ENCODE peak calls at places on chromosomes 16 and 17, in five cellular contexts. L is astrocyte of the cerebellum, J is HFFc6, M is progenitor cell of endocrine pancreas, C is MCF 10A. G is an unnamed sample.

GRCh38 chr17:65228734-65229390 is 91.7 kb downstream of the RGS9 start:
- DNase-seq in M (no peak), J (peak), L (no peak), C (no peak), G (no peak)

GRCh38 chr17:42283241-42284019 is 4.9 kb upstream of the STAT5A start:
- DNase-seq in C (no peak), L (no peak), J (no peak), M (no peak), G (no peak)

GRCh38 chr17:78588258-78589030 is 11.2 kb upstream of the DNAH17 start:
- DNase-seq in M (no peak), C (no peak), L (no peak), J (no peak), G (no peak)

GRCh38 chr17:81832608-81833159 is 407 bp downstream of the MCRIP1 start:
- DNase-seq in L (no peak), J (peak), C (peak), M (peak), G (no peak)

GRCh38 chr16:68756250-68757051 is 19.4 kb downstream of the CDH1 start:
- DNase-seq in M (no peak), C (peak), L (no peak), J (no peak), G (no peak)

GRCh38 chr17:65799869-65800268 is 238.4 kb upstream of the AXIN2 start:
- DNase-seq in L (no peak), J (no peak), C (no peak), M (no peak), G (no peak)

GRCh38 chr17:80087346-80088265 is 13.8 kb upstream of the GAA start:
- DNase-seq in M (no peak), J (no peak), L (no peak), C (no peak), G (no peak)

GRCh38 chr17:17350491-17351355 is 47.5 kb downstream of the NT5M start:
- DNase-seq in J (peak), M (no peak), C (no peak), L (no peak), G (no peak)

GRCh38 chr16:15650019-15650697 is at the start of gene NDE1:
- DNase-seq in C (peak), J (peak), M (peak), L (peak), G (peak)

GRCh38 chr16:74372953-74373846 is 2.9 kb upstream of the NPIPB15 start:
- DNase-seq in C (no peak), J (no peak), L (no peak), M (no peak), G (no peak)

GRCh38 chr17:49576121-49576905 is 642 bp downstream of the NXPH3 start:
- DNase-seq in M (no peak), J (no peak), L (no peak), C (no peak), G (peak)

GRCh38 chr17:2210726-2211125 is 92.9 kb downstream of the SMG6 start:
- DNase-seq in J (no peak), M (no peak), L (no peak), C (no peak), G (no peak)

GRCh38 chr17:64470676-64471075 is 21.8 kb downstream of the MILR1 start:
- DNase-seq in C (no peak), M (no peak), J (no peak), L (no peak), G (peak)

GRCh38 chr17:78041401-78042179 is 83.1 kb downstream of the TNRC6C start:
- DNase-seq in L (no peak), J (no peak), C (peak), M (no peak), G (no peak)

GRCh38 chr17:70608957-70609356 is 439.6 kb downstream of the KCNJ2 start:
- DNase-seq in C (no peak), M (no peak), L (no peak), J (no peak), G (no peak)

GRCh38 chr17:80018917-80019651 is 16.6 kb downstream of the TBC1D16 start:
- DNase-seq in M (no peak), L (no peak), J (no peak), C (no peak), G (no peak)

GRCh38 chr16:80741716-80742115 is 62.7 kb downstream of the CDYL2 start:
- DNase-seq in L (no peak), M (no peak), C (peak), J (no peak), G (no peak)

GRCh38 chr17:50981279-50981678 is 115.1 kb upstream of the TOB1 start:
- DNase-seq in C (no peak), J (no peak), M (no peak), L (no peak), G (no peak)
- TF ChIP-seq CTCF in C (no peak), J (no peak), M (no peak), L (no peak), G (no peak)

DNA sequence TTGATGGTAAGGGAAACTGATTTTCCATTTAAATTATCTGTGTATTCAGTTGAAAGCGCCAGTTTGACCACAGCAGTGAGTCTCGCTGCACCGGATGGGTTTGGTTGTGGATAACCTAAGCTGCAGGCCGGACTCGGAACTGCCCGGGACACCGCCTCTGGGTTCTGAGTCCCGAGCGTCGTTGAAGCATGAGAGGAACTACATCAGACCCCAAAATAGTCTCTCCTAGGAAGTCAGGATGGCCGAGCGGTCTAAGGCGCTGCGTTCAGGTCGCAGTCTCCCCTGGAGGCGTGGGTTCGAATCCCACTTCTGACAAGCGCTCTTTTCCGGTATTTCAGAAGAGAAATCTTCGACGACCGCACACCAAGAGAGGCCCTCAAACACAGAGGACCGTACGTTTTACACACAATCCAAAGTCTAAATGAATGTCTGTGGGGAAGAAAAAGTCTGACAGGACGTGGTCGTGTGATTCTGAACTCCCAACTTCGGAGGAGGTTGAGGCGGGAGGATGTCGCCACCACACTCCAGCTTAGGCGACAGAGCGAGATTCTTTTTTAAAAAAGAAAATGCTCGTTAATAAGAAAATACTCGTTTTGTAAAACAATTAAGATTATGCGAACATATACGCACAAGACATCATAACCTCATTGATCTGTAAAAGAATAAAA is 15.4 kb upstream of the PLLP start:
- DNase-seq in M (peak), L (peak), C (peak), J (peak), G (peak)
- TF ChIP-seq CTCF in M (peak), L (peak), C (peak), J (peak), G (peak)

DNA sequence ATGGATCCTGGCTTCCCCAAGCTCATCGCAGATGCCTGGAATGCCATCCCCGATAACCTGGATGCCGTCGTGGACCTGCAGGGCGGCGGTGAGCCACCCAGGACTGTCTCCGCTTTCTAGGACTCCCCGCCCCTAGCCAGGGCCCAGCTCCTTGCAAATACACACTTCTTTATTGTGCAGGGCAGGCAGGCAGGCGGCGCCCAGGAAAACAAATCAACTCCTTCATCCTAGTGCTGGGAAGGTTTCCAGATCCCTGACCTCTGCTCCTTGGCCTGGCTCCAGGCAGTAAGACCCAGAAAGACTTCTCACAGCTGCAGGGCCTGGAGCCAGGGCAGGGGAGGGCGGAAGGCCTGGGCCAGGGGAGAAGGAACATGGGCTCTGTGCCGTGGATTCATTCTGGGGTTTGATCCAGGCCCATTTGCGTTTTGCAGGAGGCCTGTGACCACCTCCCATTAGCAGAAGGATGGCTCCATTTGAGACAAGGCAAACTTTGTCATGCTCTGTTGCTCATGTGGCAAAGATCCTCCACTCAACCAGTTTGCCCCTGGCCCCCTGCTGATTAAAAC is 6.0 kb upstream of the LPCAT2 start:
- DNase-seq in M (no peak), C (peak), L (peak), J (no peak), G (peak)
- TF ChIP-seq CTCF in M (no peak), C (no peak), L (peak), J (peak), G (no peak)

DNA sequence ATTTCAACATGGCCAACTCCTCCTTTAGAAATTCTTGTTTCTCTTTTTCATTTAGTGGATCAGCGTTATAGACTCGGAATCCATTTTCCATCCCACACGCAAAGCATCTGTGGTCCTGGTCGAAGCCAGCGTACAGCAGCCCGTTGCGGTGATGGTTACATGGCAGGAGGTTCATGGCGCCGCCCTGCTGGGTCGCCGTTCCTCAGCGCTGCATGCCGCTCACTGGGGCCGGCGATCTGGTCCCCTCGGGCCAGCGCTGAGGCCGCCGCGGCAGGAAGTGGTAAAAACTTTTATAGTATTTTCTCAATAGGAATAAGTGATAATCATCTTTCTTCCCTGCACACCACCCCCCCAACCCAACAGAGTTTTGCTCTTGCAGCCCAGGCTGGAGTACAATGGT is 29.9 kb upstream of the RHOT1 start:
- DNase-seq in M (no peak), C (no peak), L (no peak), J (no peak), G (no peak)
- TF ChIP-seq CTCF in M (no peak), C (no peak), L (no peak), J (peak), G (no peak)

GRCh38 chr17:29566473-29567361 is at the start of gene ABHD15:
- DNase-seq in J (peak), C (peak), L (no peak), M (no peak), G (peak)

GRCh38 chr17:29565643-29566472 is 979 bp downstream of the ABHD15 start:
- DNase-seq in M (no peak), J (no peak), C (no peak), L (no peak), G (peak)

GRCh38 chr17:29568331-29569244 is at the start of gene TP53I13:
- DNase-seq in C (peak), M (peak), L (no peak), J (peak), G (peak)

GRCh38 chr17:29569245-29569950 is 897 bp downstream of the TP53I13 start:
- DNase-seq in C (no peak), J (peak), L (no peak), M (no peak), G (peak)

DNA sequence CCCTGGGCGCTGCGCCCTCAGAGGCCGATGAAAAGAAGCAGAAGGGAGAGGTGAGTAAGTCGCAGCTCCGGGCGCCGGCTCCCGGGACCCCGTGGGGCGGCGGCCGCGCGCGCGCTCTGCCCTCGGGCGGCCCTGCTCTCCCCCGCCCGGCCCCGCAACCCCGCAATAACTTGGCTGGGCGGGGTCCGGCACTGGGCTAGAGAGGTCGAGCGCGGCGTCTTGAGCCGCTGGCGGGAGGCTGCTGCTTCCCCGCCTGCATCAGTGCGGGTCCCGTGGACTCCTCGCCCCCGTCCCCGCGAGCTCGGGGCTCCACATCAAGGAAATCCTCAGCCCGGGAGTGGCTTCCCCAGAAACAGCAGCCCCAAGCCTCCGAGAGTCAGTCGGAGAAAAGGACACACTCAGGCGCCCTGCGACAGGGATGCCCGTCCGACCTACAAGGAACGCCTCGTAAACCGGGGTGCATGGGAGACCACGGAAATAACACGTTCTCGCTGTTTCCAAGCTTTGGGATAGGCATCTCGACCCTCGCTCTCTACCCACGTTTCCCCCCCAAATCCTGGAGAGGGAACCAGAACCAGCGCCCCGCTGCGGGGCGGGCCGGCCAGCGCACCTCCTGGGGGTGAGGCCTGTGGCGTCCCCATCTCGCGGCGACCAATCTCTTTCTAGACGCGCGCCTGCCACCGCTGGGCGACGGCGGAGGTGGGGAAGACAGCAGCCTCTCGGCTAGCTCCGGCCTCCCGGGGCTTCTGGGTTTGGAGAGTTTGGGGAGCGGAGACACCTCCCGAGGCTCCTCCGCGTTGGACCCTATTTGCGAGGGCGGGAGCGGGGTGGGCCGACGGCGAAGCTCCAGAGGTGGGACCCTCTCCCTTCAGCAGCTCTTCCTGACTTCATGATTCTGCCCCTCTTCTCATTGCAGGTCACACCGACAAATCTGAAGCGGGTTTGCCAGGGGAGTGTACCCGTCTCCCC is 809 bp upstream of the ABHD15 start:
- DNase-seq in J (peak), C (peak), M (peak), L (no peak), G (peak)
- TF ChIP-seq CTCF in J (peak), C (peak), M (peak), L (no peak), G (peak)

GRCh38 chr17:56629450-56630187 is 36.1 kb downstream of the NOG start:
- DNase-seq in C (no peak), M (no peak), J (peak), L (no peak), G (peak)
- TF ChIP-seq CTCF in C (no peak), M (peak), J (peak), L (peak), G (peak)

GRCh38 chr16:19329932-19330331 is 44.4 kb downstream of the CLEC19A start:
- DNase-seq in C (peak), J (no peak), M (no peak), L (no peak), G (no peak)

GRCh38 chr16:19331794-19332193 is 46.3 kb downstream of the CLEC19A start:
- DNase-seq in J (no peak), M (no peak), L (no peak), C (no peak), G (no peak)

GRCh38 chr16:19328364-19328763 is 42.8 kb downstream of the CLEC19A start:
- DNase-seq in C (no peak), M (no peak), J (no peak), L (no peak), G (no peak)

DNA sequence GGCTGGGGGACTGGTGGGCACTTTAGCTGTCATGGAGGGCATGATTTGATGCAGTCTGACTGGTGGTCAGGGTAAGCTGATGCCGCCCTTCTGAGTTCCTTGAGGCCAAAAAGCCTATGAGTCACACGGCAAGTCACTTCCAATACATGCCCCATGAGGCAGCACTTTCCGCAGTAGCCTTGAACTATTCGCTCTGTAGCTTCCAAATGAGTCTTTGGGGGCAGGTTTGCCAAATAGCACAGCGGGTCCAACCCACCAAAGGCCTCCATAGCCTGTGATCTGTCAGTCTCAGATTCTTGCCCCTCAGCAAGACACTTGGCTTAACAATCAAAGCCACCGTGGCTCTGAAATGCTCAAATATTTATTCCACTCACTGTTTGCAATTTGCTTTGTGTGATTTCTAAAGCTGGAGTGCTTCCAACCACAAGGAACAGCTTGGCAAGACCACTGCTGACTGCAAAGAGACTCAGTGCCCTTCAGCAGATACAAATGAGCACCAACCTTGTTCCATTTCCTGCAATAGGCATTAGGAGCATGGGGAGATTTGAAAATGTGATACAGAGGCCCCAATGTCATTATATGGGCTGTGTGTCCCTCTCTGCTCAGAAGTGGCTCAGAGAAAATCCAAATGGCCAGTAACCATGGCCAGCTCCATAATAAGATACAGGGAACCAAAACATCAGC is 45.4 kb downstream of the CLEC19A start:
- DNase-seq in M (no peak), C (peak), J (peak), L (peak), G (no peak)
- TF ChIP-seq CTCF in M (no peak), C (no peak), J (no peak), L (peak), G (no peak)

DNA sequence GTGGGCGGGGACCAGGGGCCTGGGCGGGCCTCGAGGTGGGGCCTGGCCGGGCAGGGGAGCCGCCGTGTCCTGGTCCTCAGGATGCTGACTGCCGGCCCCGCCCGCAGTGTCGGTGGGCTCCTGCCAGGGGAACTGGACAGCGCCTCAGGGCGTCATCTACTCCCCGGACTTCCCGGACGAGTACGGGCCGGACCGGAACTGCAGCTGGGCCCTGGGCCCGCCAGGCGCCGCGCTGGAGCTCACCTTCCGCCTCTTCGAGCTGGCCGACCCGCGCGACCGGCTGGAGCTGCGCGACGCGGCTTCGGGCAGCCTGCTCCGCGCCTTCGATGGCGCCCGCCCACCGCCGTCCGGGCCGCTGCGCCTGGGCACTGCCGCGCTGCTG is 2.4 kb upstream of the PAQR4 start:
- DNase-seq in M (no peak), L (no peak), J (no peak), C (no peak), G (no peak)
- TF ChIP-seq CTCF in M (no peak), L (no peak), J (no peak), C (no peak), G (no peak)

GRCh38 chr17:58344047-58344790 is 7.8 kb downstream of the SUPT4H1 start:
- DNase-seq in M (no peak), L (no peak), J (no peak), C (no peak), G (no peak)

GRCh38 chr17:58345500-58345899 is 6.5 kb downstream of the SUPT4H1 start:
- DNase-seq in J (no peak), M (no peak), L (no peak), C (no peak), G (no peak)

GRCh38 chr17:58341861-58342475 is 10.0 kb downstream of the SUPT4H1 start:
- DNase-seq in J (no peak), L (no peak), M (no peak), C (no peak), G (no peak)

GRCh38 chr17:58343131-58343530 is 8.9 kb downstream of the SUPT4H1 start:
- DNase-seq in M (no peak), L (no peak), J (no peak), C (no peak), G (no peak)

GRCh38 chr17:58344791-58345157 is 7.2 kb downstream of the SUPT4H1 start:
- DNase-seq in C (no peak), M (no peak), J (no peak), L (no peak), G (no peak)
- TF ChIP-seq CTCF in C (no peak), M (no peak), J (no peak), L (no peak), G (no peak)

G was measured in nephron progenitor cell.